ENCODE peak calls at places on chromosome 21, in seven cellular contexts. One of them, this sample, is unnamed.

GRCh38 chr21:32007461-32007860 is 134.6 kb downstream of the HUNK start:
- DNase-seq in fibroblast of the aortic adventitia: peak
- DNase-seq in cardiac fibroblast: no peak
- DNase-seq in foreskin fibroblast: peak
- DNase-seq in right atrium auricular region: no peak
- DNase-seq in fibroblast of pulmonary artery: no peak
- DNase-seq in A549: peak
- DNase-seq in this sample: no peak

GRCh38 chr21:44929799-44930542 is 9.3 kb upstream of the ITGB2 start:
- DNase-seq in fibroblast of pulmonary artery: no peak
- DNase-seq in foreskin fibroblast: no peak
- DNase-seq in A549: no peak
- DNase-seq in right atrium auricular region: no peak
- DNase-seq in cardiac fibroblast: no peak
- DNase-seq in fibroblast of the aortic adventitia: no peak
- DNase-seq in this sample: no peak

GRCh38 chr21:38721055-38721454 is 84.7 kb upstream of the ETS2 start:
- DNase-seq in A549: no peak
- DNase-seq in foreskin fibroblast: no peak
- DNase-seq in fibroblast of pulmonary artery: no peak
- DNase-seq in cardiac fibroblast: no peak
- DNase-seq in fibroblast of the aortic adventitia: no peak
- DNase-seq in right atrium auricular region: no peak
- DNase-seq in this sample: no peak

GRCh38 chr21:18443686-18444085 is 40.1 kb upstream of the TMPRSS15 start:
- DNase-seq in fibroblast of pulmonary artery: no peak
- DNase-seq in cardiac fibroblast: no peak
- DNase-seq in right atrium auricular region: no peak
- DNase-seq in A549: no peak
- DNase-seq in fibroblast of the aortic adventitia: no peak
- DNase-seq in foreskin fibroblast: no peak
- DNase-seq in this sample: no peak

GRCh38 chr21:29078884-29079765 is 5.7 kb upstream of the CCT8 start:
- DNase-seq in foreskin fibroblast: peak
- DNase-seq in A549: no peak
- DNase-seq in fibroblast of the aortic adventitia: no peak
- DNase-seq in cardiac fibroblast: no peak
- DNase-seq in right atrium auricular region: no peak
- DNase-seq in fibroblast of pulmonary artery: no peak
- DNase-seq in this sample: no peak

GRCh38 chr21:42524341-42525227 is 10.9 kb downstream of the SLC37A1 start:
- DNase-seq in cardiac fibroblast: peak
- DNase-seq in fibroblast of the aortic adventitia: peak
- DNase-seq in A549: no peak
- DNase-seq in right atrium auricular region: peak
- DNase-seq in fibroblast of pulmonary artery: peak
- DNase-seq in foreskin fibroblast: peak
- DNase-seq in this sample: no peak

GRCh38 chr21:32403201-32403701 is 9.3 kb upstream of the EVA1C start:
- DNase-seq in right atrium auricular region: no peak
- DNase-seq in fibroblast of the aortic adventitia: peak
- DNase-seq in fibroblast of pulmonary artery: peak
- DNase-seq in cardiac fibroblast: peak
- DNase-seq in foreskin fibroblast: peak
- DNase-seq in A549: peak
- DNase-seq in this sample: no peak

GRCh38 chr21:32186843-32187242 is 92.0 kb downstream of the MIS18A start:
- DNase-seq in foreskin fibroblast: no peak
- DNase-seq in cardiac fibroblast: no peak
- DNase-seq in right atrium auricular region: no peak
- DNase-seq in fibroblast of the aortic adventitia: no peak
- DNase-seq in A549: no peak
- DNase-seq in fibroblast of pulmonary artery: no peak
- DNase-seq in this sample: peak

GRCh38 chr21:37000381-37000780 is 6.1 kb upstream of the RIPPLY3 start:
- DNase-seq in right atrium auricular region: no peak
- DNase-seq in foreskin fibroblast: no peak
- DNase-seq in fibroblast of pulmonary artery: no peak
- DNase-seq in fibroblast of the aortic adventitia: no peak
- DNase-seq in cardiac fibroblast: no peak
- DNase-seq in A549: no peak
- DNase-seq in this sample: no peak

GRCh38 chr21:42423197-42423675 is 19.5 kb downstream of the UBASH3A start:
- DNase-seq in cardiac fibroblast: no peak
- DNase-seq in A549: no peak
- DNase-seq in fibroblast of pulmonary artery: no peak
- DNase-seq in fibroblast of the aortic adventitia: no peak
- DNase-seq in right atrium auricular region: no peak
- DNase-seq in foreskin fibroblast: no peak
- DNase-seq in this sample: no peak

GRCh38 chr21:42472521-42472920 is 23.5 kb downstream of the RSPH1 start:
- DNase-seq in right atrium auricular region: no peak
- DNase-seq in A549: no peak
- DNase-seq in cardiac fibroblast: no peak
- DNase-seq in fibroblast of pulmonary artery: no peak
- DNase-seq in foreskin fibroblast: no peak
- DNase-seq in fibroblast of the aortic adventitia: no peak
- DNase-seq in this sample: no peak

GRCh38 chr21:39641827-39642450 is 29.2 kb downstream of the B3GALT5 start:
- DNase-seq in right atrium auricular region: no peak
- DNase-seq in fibroblast of pulmonary artery: no peak
- DNase-seq in A549: no peak
- DNase-seq in cardiac fibroblast: no peak
- DNase-seq in fibroblast of the aortic adventitia: no peak
- DNase-seq in foreskin fibroblast: no peak
- DNase-seq in this sample: no peak

GRCh38 chr21:27582946-27583270 is 616.0 kb upstream of the ADAMTS5 start:
- DNase-seq in cardiac fibroblast: no peak
- DNase-seq in right atrium auricular region: no peak
- DNase-seq in fibroblast of pulmonary artery: no peak
- DNase-seq in A549: no peak
- DNase-seq in foreskin fibroblast: no peak
- DNase-seq in fibroblast of the aortic adventitia: peak
- DNase-seq in this sample: no peak

GRCh38 chr21:27582246-27582945 is 615.5 kb upstream of the ADAMTS5 start:
- DNase-seq in A549: no peak
- DNase-seq in fibroblast of the aortic adventitia: peak
- DNase-seq in right atrium auricular region: no peak
- DNase-seq in cardiac fibroblast: no peak
- DNase-seq in foreskin fibroblast: no peak
- DNase-seq in fibroblast of pulmonary artery: no peak
- DNase-seq in this sample: no peak

GRCh38 chr21:27578741-27579265 is 611.9 kb upstream of the ADAMTS5 start:
- DNase-seq in right atrium auricular region: no peak
- DNase-seq in fibroblast of the aortic adventitia: no peak
- DNase-seq in A549: no peak
- DNase-seq in cardiac fibroblast: no peak
- DNase-seq in foreskin fibroblast: no peak
- DNase-seq in fibroblast of pulmonary artery: no peak
- DNase-seq in this sample: no peak

GRCh38 chr21:27580276-27580675 is 613.4 kb upstream of the ADAMTS5 start:
- DNase-seq in right atrium auricular region: no peak
- DNase-seq in fibroblast of the aortic adventitia: peak
- DNase-seq in foreskin fibroblast: peak
- DNase-seq in cardiac fibroblast: peak
- DNase-seq in A549: no peak
- DNase-seq in fibroblast of pulmonary artery: peak
- DNase-seq in this sample: no peak

GRCh38 chr21:27581168-27581567 is 614.3 kb upstream of the ADAMTS5 start:
- DNase-seq in fibroblast of pulmonary artery: no peak
- DNase-seq in right atrium auricular region: no peak
- DNase-seq in fibroblast of the aortic adventitia: no peak
- DNase-seq in cardiac fibroblast: no peak
- DNase-seq in A549: no peak
- DNase-seq in foreskin fibroblast: peak
- DNase-seq in this sample: no peak
- TF ChIP-seq CTCF in fibroblast of pulmonary artery: no peak
- TF ChIP-seq CTCF in right atrium auricular region: no peak
- TF ChIP-seq CTCF in fibroblast of the aortic adventitia: no peak
- TF ChIP-seq CTCF in cardiac fibroblast: no peak
- TF ChIP-seq CTCF in A549: no peak
- TF ChIP-seq CTCF in foreskin fibroblast: no peak
- TF ChIP-seq CTCF in this sample: no peak

DNA sequence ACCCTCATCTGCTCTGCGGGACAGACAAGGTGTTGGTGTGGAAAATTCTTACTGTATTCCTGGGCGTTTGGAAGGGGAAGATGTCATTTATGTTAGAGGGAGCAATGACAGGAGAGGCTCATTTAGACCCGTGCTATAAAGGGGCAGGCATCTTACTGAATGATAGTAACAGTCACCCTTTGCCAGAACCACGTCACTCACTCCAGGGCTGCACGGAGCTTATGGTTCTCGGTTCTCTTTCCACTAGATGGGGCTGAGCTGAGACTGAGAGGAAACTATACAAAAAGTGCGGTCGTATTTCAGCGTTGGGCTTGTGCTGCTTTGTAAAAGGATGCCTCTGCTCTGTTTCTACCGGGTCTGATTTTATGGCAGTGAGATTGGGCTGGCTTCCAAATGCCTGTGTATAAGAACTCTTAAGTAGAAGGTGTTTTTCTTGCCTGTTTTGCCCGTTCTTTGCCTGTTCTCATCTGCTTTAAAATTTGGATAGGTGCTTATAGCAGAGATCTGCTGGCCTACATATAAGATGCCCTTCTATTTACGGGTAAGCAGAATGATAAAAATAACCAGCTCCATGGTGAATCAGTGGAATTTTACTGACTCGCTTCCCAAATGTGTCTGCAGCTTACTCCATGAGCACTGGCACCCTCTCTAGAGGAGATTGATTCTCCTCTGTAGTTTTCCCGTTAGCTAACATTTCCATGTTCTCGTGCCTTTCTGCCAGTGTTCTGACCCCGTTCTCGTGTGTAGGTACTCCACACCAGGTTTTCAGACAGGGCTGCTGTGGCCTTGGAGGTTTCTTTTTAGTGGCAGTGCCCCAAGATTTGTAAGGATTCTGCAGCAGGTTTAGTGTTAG is 55.9 kb downstream of the MRPS6 start:
- DNase-seq in right atrium auricular region: peak
- DNase-seq in fibroblast of the aortic adventitia: peak
- DNase-seq in cardiac fibroblast: peak
- DNase-seq in fibroblast of pulmonary artery: peak
- DNase-seq in foreskin fibroblast: peak
- DNase-seq in A549: no peak
- DNase-seq in this sample: peak
- TF ChIP-seq CTCF in right atrium auricular region: peak
- TF ChIP-seq CTCF in fibroblast of the aortic adventitia: peak
- TF ChIP-seq CTCF in cardiac fibroblast: peak
- TF ChIP-seq CTCF in fibroblast of pulmonary artery: peak
- TF ChIP-seq CTCF in foreskin fibroblast: peak
- TF ChIP-seq CTCF in A549: no peak
- TF ChIP-seq CTCF in this sample: peak

DNA sequence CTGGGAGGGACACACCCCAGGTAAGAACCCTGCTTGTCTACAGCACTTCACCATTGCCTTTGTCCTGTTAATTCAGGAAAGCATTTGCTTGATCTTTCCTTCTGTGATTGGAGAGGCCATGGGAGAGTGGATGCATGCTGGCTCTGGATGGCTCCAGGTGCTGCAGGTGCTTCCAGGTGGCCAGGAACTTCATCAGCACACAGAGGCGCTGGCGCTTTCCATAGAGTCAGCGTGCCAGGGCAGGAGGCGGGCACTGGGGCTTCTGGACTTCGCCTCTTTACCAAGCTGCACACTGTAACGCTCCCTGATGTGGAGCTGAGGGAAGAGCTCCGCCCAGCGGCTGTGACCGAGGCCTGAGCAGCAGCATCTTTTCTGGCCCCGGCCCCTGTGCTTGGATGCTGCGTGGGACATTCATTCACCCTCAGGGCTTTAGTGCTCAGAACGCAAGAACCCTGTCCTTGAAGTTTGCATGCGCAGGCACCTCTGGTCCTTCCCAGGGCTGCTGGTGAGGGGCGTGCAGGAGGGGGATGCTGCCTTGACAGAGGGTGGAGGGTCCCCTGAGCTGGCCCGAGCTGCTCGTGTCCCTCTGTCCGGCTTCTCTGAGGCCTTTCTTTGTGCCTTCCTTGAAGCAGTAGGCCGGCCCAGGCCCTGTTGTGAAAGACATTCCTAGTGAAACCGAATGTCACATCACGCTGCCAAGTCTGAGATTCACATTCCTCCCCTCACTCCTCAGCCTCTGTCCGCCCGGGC is 1.6 kb upstream of the MX2 start:
- DNase-seq in right atrium auricular region: peak
- DNase-seq in fibroblast of pulmonary artery: peak
- DNase-seq in foreskin fibroblast: peak
- DNase-seq in A549: no peak
- DNase-seq in fibroblast of the aortic adventitia: peak
- DNase-seq in cardiac fibroblast: peak
- DNase-seq in this sample: peak
- TF ChIP-seq CTCF in right atrium auricular region: peak
- TF ChIP-seq CTCF in fibroblast of pulmonary artery: no peak
- TF ChIP-seq CTCF in foreskin fibroblast: no peak
- TF ChIP-seq CTCF in A549: no peak
- TF ChIP-seq CTCF in fibroblast of the aortic adventitia: no peak
- TF ChIP-seq CTCF in cardiac fibroblast: no peak
- TF ChIP-seq CTCF in this sample: no peak

GRCh38 chr21:46346296-46347202 is 22.6 kb downstream of the PCNT start:
- DNase-seq in foreskin fibroblast: no peak
- DNase-seq in right atrium auricular region: no peak
- DNase-seq in cardiac fibroblast: no peak
- DNase-seq in A549: no peak
- DNase-seq in fibroblast of pulmonary artery: no peak
- DNase-seq in fibroblast of the aortic adventitia: no peak
- DNase-seq in this sample: no peak

GRCh38 chr21:46347203-46347550 is 23.2 kb downstream of the PCNT start:
- DNase-seq in fibroblast of the aortic adventitia: no peak
- DNase-seq in A549: no peak
- DNase-seq in cardiac fibroblast: no peak
- DNase-seq in right atrium auricular region: no peak
- DNase-seq in fibroblast of pulmonary artery: no peak
- DNase-seq in foreskin fibroblast: no peak
- DNase-seq in this sample: no peak

GRCh38 chr21:46345861-46346260 is 21.9 kb downstream of the PCNT start:
- DNase-seq in foreskin fibroblast: no peak
- DNase-seq in A549: no peak
- DNase-seq in right atrium auricular region: no peak
- DNase-seq in cardiac fibroblast: no peak
- DNase-seq in fibroblast of the aortic adventitia: no peak
- DNase-seq in fibroblast of pulmonary artery: no peak
- DNase-seq in this sample: no peak

GRCh38 chr21:46349134-46349760 is 25.3 kb downstream of the PCNT start:
- DNase-seq in A549: no peak
- DNase-seq in fibroblast of the aortic adventitia: no peak
- DNase-seq in right atrium auricular region: no peak
- DNase-seq in cardiac fibroblast: no peak
- DNase-seq in fibroblast of pulmonary artery: no peak
- DNase-seq in foreskin fibroblast: no peak
- DNase-seq in this sample: no peak

DNA sequence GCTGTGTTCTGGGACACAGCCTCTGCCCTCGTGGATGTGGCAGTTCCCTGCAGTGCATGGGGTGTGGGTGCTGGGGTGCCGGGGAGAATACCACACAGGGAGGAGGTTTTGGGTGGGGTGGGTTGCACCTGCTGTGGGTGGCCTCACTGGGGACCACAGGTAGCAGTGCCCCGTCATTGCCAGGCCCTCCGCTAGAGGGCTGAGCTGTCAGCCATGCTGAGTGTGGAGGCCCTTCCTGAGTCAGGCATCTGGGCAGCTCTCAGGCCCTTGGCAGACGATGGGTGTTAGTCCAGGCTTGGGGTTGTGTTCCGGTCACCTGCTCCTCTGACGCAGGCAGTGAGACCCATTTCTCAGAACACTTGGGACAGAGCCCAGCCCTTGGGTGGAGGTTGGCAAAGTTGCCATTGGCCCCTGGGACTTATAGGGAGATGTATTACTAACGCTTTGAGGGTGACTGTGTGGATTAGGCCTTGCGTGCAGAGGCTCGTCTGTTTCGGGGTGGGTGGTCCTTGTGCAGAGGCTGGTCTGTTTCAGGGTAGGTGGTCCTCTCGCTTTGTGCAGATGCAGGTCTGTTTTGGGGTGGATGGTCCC is 23.9 kb downstream of the PCNT start:
- DNase-seq in fibroblast of the aortic adventitia: peak
- DNase-seq in foreskin fibroblast: peak
- DNase-seq in cardiac fibroblast: peak
- DNase-seq in right atrium auricular region: peak
- DNase-seq in A549: no peak
- DNase-seq in fibroblast of pulmonary artery: peak
- DNase-seq in this sample: no peak
- TF ChIP-seq CTCF in fibroblast of the aortic adventitia: peak
- TF ChIP-seq CTCF in foreskin fibroblast: no peak
- TF ChIP-seq CTCF in cardiac fibroblast: no peak
- TF ChIP-seq CTCF in right atrium auricular region: peak
- TF ChIP-seq CTCF in A549: no peak
- TF ChIP-seq CTCF in fibroblast of pulmonary artery: no peak
- TF ChIP-seq CTCF in this sample: no peak